ENCODE peak calls at places on chromosomes 12 and 14, in five cellular contexts. M is Peyer's patch; C is tibial nerve; D is AG04450; A is CD4-positive, alpha-beta T cell. U is an unnamed sample.

GRCh38 chr12:109606261-109607028 is 32.9 kb downstream of the MVK start:
- DNase-seq in M (no peak), C (no peak), D (no peak), A (no peak), U (no peak)

GRCh38 chr14:106691601-106692291 is 1165.4 kb downstream of the TMEM121 start:
- DNase-seq in M (peak), C (no peak), D (no peak), A (no peak), U (no peak)

GRCh38 chr14:99574099-99574880 is 29.7 kb downstream of the CCDC85C start:
- DNase-seq in M (peak), C (no peak), D (peak), A (no peak), U (no peak)

GRCh38 chr14:30656190-30656632 is 34.1 kb downstream of the SCFD1 start:
- DNase-seq in M (peak), C (peak), D (no peak), A (no peak), U (no peak)

GRCh38 chr12:70670948-70671347 is 33.7 kb upstream of the PTPRB start:
- DNase-seq in M (no peak), C (no peak), D (no peak), A (no peak), U (no peak)

GRCh38 chr14:91269076-91269991 is 24.8 kb upstream of the GPR68 start:
- DNase-seq in M (no peak), C (peak), D (no peak), A (no peak), U (no peak)

GRCh38 chr12:70248916-70249315 is 5.7 kb downstream of the CNOT2 start:
- DNase-seq in M (no peak), C (no peak), D (no peak), A (no peak), U (no peak)

GRCh38 chr12:68976304-68976915 is 43.4 kb upstream of the CPM start:
- DNase-seq in M (no peak), C (no peak), D (no peak), A (no peak), U (no peak)

GRCh38 chr12:113063396-113064350 is 7.1 kb downstream of the DTX1 start:
- DNase-seq in M (no peak), C (no peak), D (no peak), A (no peak), U (no peak)

GRCh38 chr12:45933504-45933903 is 56.9 kb downstream of the SCAF11 start:
- DNase-seq in M (no peak), C (no peak), D (no peak), A (no peak), U (no peak)

GRCh38 chr14:72889366-72889765 is 4.5 kb downstream of the DPF3 start:
- DNase-seq in M (no peak), C (no peak), D (no peak), A (no peak), U (no peak)

GRCh38 chr12:110135012-110135411 is 10.9 kb downstream of the IFT81 start:
- DNase-seq in M (no peak), C (no peak), D (peak), A (no peak), U (no peak)

GRCh38 chr14:89589400-89590128 is 172.5 kb upstream of the FOXN3 start:
- DNase-seq in M (no peak), C (no peak), D (no peak), A (no peak), U (no peak)

GRCh38 chr14:23469906-23470403 is 452 bp downstream of the NGDN start:
- DNase-seq in M (no peak), C (no peak), D (no peak), A (no peak), U (no peak)

GRCh38 chr14:82075566-82075965 is 541.9 kb upstream of the SEL1L start:
- DNase-seq in M (no peak), C (peak), D (no peak), A (no peak), U (no peak)

GRCh38 chr14:36258241-36258640 is 62.2 kb downstream of the MBIP start:
- DNase-seq in M (no peak), C (no peak), D (no peak), A (no peak), U (no peak)

GRCh38 chr12:122040579-122041386 is 19.1 kb downstream of the BCL7A start:
- DNase-seq in M (peak), C (no peak), D (no peak), A (no peak), U (no peak)

GRCh38 chr14:21940887-21941855 is 267.6 kb upstream of the OR4E1 start:
- DNase-seq in M (peak), C (no peak), D (no peak), A (peak), U (no peak)

GRCh38 chr12:132108211-132108832 is 35.8 kb downstream of the DDX51 start:
- DNase-seq in M (no peak), C (no peak), D (no peak), A (no peak), U (no peak)

GRCh38 chr14:106211489-106211888 is 685.1 kb downstream of the TMEM121 start:
- DNase-seq in M (no peak), C (no peak), D (no peak), A (no peak), U (no peak)

GRCh38 chr12:105228966-105229365 is 7.0 kb downstream of the APPL2 start:
- DNase-seq in M (no peak), C (no peak), D (no peak), A (no peak), U (no peak)

GRCh38 chr12:114760151-114760877 is 76.3 kb upstream of the TBX3 start:
- DNase-seq in M (no peak), C (no peak), D (no peak), A (no peak), U (no peak)

DNA sequence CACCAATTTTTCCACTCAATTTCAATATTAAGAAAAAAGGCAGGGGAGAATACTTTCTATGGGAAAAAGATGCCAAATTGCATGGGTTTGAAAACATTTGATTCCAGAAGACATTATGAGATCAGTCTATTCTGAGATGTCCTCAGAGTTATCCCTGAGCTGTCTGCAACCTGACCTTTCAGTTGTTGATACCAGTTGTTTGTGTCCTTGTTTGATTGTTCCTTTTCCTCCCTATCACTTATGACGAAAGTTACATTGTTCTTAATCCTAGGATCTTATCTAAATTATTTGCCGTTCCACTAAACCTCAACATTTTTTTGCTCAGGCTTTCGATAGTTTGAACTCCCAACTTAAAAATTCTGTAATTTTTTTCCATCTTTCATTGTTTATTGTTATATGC is 336.3 kb upstream of the NOVA1 start:
- DNase-seq in M (no peak), C (no peak), D (no peak), A (no peak), U (no peak)
- TF ChIP-seq CTCF in M (no peak), C (no peak), D (no peak), A (no peak), U (no peak)

GRCh38 chr12:42484996-42485395 is 104.5 kb downstream of the PRICKLE1 start:
- DNase-seq in M (no peak), C (no peak), D (no peak), A (no peak), U (no peak)

GRCh38 chr12:42481368-42481767 is 108.2 kb downstream of the PRICKLE1 start:
- DNase-seq in M (no peak), C (no peak), D (no peak), A (no peak), U (no peak)

GRCh38 chr12:42482086-42482819 is 107.3 kb downstream of the PRICKLE1 start:
- DNase-seq in M (peak), C (peak), D (no peak), A (no peak), U (peak)

GRCh38 chr12:42483534-42483857 is 106.0 kb downstream of the PRICKLE1 start:
- DNase-seq in M (peak), C (no peak), D (no peak), A (no peak), U (peak)

GRCh38 chr12:42482820-42483533 is 106.6 kb downstream of the PRICKLE1 start:
- DNase-seq in M (peak), C (peak), D (no peak), A (no peak), U (peak)
- TF ChIP-seq CTCF in M (peak), C (peak), D (peak), A (peak), U (no peak)

DNA sequence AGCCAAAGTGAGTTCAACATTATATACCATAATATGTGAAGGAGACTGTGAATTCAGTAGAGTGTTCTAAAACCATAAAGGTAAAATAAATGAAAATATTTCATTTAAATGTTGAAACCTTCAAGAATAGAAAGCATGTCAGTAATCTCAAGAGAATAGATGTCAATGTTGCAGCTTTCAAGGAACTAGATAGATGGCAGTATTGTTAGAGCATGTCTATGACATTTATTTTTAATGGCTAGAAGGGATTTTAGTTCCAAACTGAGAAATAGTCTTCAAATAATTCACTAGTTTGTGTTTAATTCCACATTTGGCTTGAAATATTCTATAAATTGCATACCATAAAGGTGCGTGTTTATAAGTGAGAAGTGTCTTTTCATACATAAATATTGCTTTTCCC is 326.5 kb downstream of the FLRT2 start:
- DNase-seq in M (no peak), C (no peak), D (no peak), A (no peak), U (no peak)
- TF ChIP-seq CTCF in M (no peak), C (no peak), D (no peak), A (no peak), U (no peak)

GRCh38 chr12:123270380-123271181 is 1.1 kb downstream of the CDK2AP1 start:
- DNase-seq in M (peak), C (no peak), D (no peak), A (no peak), U (no peak)

GRCh38 chr12:123268850-123269249 is 2.8 kb downstream of the CDK2AP1 start:
- DNase-seq in M (no peak), C (no peak), D (no peak), A (no peak), U (no peak)

GRCh38 chr12:123267991-123268843 is 3.4 kb downstream of the CDK2AP1 start:
- DNase-seq in M (peak), C (no peak), D (no peak), A (no peak), U (no peak)

GRCh38 chr12:123269980-123270379 is 1.7 kb downstream of the CDK2AP1 start:
- DNase-seq in M (peak), C (no peak), D (no peak), A (no peak), U (no peak)

GRCh38 chr12:123269395-123269892 is 2.2 kb downstream of the CDK2AP1 start:
- DNase-seq in M (peak), C (peak), D (no peak), A (no peak), U (no peak)
- TF ChIP-seq CTCF in M (no peak), C (no peak), D (no peak), A (no peak), U (no peak)

DNA sequence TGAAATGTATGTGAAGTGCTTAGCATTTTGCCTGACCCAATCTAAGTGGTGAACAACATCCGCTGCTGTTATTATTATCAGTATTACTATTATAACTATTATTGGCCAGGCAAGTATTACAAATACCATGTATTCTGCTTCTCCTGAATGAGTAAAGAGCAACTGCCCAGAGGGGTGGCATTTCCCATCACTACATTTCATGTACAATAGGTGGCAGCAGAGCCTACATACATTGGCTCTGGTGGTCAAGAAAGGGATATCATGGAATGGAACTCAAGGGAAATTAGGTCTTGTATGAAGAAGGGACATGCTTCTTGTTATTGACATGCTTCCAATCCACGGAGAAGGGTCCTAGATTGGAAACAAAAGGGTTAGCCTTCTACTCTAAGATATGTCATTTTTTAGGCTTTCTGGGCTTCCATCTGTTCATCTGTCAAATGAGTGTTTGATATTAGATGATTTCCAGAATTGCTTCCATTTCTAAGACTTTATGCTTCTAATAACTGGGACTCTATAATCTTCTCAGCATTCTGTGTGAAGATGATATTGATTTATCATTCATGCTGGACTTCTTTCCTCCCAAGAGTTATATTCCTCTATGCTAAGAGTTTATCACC is 239.0 kb downstream of the SSPN start:
- DNase-seq in M (peak), C (peak), D (peak), A (no peak), U (no peak)
- TF ChIP-seq CTCF in M (peak), C (peak), D (peak), A (peak), U (no peak)

GRCh38 chr12:116406529-116406928 is 129.0 kb upstream of the MED13L start:
- DNase-seq in M (peak), C (peak), D (no peak), A (no peak), U (peak)
- TF ChIP-seq CTCF in M (peak), C (no peak), D (no peak), A (no peak), U (no peak)

DNA sequence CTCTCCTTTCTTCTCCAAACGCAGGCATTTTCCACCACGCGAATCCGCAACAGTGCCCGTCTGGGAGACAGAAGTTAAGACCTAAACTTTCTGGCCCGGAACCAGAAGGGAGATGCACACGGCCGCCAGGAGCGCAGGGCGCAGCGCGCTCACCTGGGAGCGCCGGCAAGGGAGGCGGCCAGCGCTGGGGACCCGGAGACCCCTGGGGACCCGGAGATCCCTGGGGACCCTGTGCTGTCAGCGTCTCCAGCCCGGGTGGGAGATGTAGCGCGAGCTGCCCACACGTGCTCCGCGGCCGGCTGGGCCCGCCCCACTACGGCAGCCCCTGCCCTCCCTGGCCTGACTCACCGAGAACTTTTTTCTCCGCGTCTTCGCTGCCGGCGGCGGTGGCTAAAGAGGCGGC is 620 bp downstream of the YBX3 start:
- DNase-seq in M (peak), C (no peak), D (peak), A (peak), U (no peak)
- TF ChIP-seq CTCF in M (peak), C (peak), D (peak), A (no peak), U (no peak)

U was measured in omental fat pad.